ENCODE peak calls at places on chromosome 3, in six cellular contexts. X, N, E, I, G and C are unnamed samples.

GRCh38 chr3:142077155-142077858 is 72.0 kb downstream of the TFDP2 start:
- DNase-seq in X (no peak), N (no peak), E (no peak), I (no peak), G (no peak), C (no peak)

GRCh38 chr3:46671541-46672348 is 21.7 kb downstream of the ALS2CL start:
- DNase-seq in X (peak; percentile 6), N (no peak), E (peak; percentile 12), I (peak; percentile 1), G (peak; percentile 46), C (no peak)

GRCh38 chr3:46845397-46845859 is 17.8 kb downstream of the MYL3 start:
- DNase-seq in X (peak; percentile 57), N (peak; percentile 31), E (peak; percentile 85), I (peak; percentile 87), G (peak; percentile 49), C (no peak)

GRCh38 chr3:124558898-124559649 is 171.2 kb upstream of the UMPS start:
- DNase-seq in X (peak; percentile 91), N (peak; percentile 87), E (peak; percentile 92), I (peak; percentile 95), G (no peak), C (no peak)

GRCh38 chr3:105948108-105948507 is 79.3 kb upstream of the CBLB start:
- DNase-seq in X (no peak), N (no peak), E (no peak), I (no peak), G (no peak), C (no peak)

GRCh38 chr3:181383760-181384159 is 328.0 kb upstream of the SOX2 start:
- DNase-seq in X (no peak), N (no peak), E (no peak), I (no peak), G (no peak), C (no peak)

GRCh38 chr3:189282189-189282588 is 110.4 kb downstream of the TPRG1 start:
- DNase-seq in X (no peak), N (no peak), E (no peak), I (no peak), G (no peak), C (no peak)

GRCh38 chr3:31959951-31960792 is 20.9 kb downstream of the OSBPL10 start:
- DNase-seq in X (no peak), N (peak; percentile 2), E (no peak), I (no peak), G (no peak), C (no peak)

GRCh38 chr3:33798113-33798417 is 365 bp upstream of the PDCD6IP start:
- DNase-seq in X (no peak), N (no peak), E (no peak), I (no peak), G (peak; percentile 46), C (no peak)

GRCh38 chr3:33799202-33799551 is 747 bp downstream of the PDCD6IP start:
- DNase-seq in X (no peak), N (no peak), E (no peak), I (no peak), G (peak; percentile 47), C (no peak)

GRCh38 chr3:33796137-33796536 is 2.3 kb upstream of the PDCD6IP start:
- DNase-seq in X (no peak), N (no peak), E (no peak), I (no peak), G (no peak), C (no peak)

GRCh38 chr3:33803252-33803651 is 4.8 kb downstream of the PDCD6IP start:
- DNase-seq in X (no peak), N (no peak), E (no peak), I (no peak), G (no peak), C (no peak)

GRCh38 chr3:33798418-33799201 is at the start of gene PDCD6IP:
- DNase-seq in X (peak; percentile 93), N (peak; percentile 94), E (peak; percentile 87), I (peak; percentile 96), G (peak; percentile 91), C (peak; percentile 84)
- TF ChIP-seq CTCF in X (no peak), N (no peak), E (peak; percentile 48), I (no peak), G (peak; percentile 12), C (peak; percentile 31)

DNA sequence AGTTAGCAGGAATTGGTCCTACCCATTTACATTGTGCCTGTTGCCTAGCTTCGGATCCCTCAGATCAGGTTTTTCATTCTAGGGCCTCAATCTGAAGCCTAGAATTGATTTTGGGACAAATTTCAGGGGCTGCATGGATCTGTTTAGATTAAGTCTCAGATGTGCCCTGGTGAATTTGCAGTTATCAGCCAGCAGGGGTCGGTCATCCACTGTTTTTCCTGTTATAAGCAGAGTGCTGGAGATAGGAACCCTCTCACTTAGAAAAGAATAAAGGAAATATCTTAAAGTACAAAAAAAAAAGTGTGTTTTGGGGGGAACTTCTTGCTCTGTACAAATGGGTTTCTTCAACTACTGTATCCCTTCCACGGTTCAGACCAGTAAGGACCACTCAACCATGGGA is 212.5 kb downstream of the BCHE start:
- DNase-seq in X (no peak), N (no peak), E (no peak), I (no peak), G (no peak), C (no peak)
- TF ChIP-seq CTCF in X (no peak), N (peak; percentile 12), E (no peak), I (no peak), G (no peak), C (peak; percentile 44)

DNA sequence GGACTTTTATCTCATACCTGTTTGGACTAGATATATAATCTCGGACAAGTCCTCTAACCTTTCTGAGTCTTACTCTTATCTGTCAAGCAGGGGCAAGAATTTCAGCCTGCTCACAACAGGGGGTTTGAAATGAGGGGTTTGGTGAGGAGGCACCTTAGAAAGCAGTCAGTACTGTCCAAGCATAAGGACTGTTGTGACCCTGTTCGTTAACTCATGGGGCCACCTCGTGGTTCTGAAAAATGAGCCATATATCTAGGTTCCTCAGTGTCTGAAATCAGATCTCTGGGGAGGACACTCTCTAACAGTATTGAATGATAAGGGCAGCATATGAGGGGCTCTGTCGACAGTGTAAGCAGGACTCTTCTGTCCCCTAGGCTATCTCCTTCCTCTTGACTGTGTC is 7.2 kb upstream of the TIMP4 start:
- DNase-seq in X (no peak), N (no peak), E (no peak), I (no peak), G (no peak), C (no peak)
- TF ChIP-seq CTCF in X (no peak), N (no peak), E (no peak), I (no peak), G (no peak), C (no peak)

GRCh38 chr3:65024148-65024547 is 336.3 kb upstream of the ADAMTS9 start:
- DNase-seq in X (no peak), N (no peak), E (no peak), I (no peak), G (no peak), C (no peak)
- TF ChIP-seq CTCF in X (no peak), N (no peak), E (no peak), I (no peak), G (no peak), C (peak; percentile 13)

DNA sequence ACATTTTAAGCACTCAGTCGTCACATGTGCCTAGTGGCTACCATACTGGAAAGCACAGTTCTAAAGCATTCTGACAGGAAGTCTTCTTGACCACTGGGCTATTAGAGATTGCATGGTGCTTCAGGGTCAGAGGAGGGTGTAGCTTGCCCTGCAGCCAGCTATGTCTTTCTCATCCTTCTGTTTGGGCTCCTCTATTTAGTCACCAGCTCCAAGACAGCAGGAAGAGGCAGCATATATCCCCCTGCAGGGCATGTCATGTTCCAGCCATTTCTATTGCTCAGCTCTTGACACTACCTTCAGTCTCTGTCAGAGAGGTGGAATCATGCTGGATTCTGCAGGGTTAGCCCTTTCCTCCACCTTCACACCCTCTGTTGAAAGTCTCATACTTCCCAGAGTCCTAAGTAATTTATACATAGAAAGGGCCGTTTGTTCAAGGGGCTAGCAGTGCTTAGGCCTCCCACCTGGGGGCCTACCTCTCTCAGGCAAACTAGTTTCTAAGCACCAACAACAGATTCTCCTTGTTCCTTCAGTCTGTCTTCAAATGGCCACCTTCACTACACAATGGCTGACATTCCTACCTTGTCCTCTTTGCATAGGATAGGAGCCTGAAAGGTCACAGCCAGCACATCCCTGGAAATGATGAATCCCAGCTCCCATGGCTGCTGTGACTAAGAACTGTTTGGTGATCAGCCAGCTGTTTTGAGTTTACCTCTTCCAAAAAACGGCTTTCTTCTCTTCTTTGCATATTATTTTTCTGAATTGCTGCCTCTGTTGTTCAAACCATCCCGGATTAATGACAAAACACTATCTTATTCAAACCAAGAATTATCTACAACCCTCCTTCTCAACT is 115.7 kb upstream of the BFSP2 start:
- DNase-seq in X (peak; percentile 74), N (no peak), E (no peak), I (no peak), G (no peak), C (no peak)
- TF ChIP-seq CTCF in X (no peak), N (no peak), E (no peak), I (no peak), G (no peak), C (no peak)

DNA sequence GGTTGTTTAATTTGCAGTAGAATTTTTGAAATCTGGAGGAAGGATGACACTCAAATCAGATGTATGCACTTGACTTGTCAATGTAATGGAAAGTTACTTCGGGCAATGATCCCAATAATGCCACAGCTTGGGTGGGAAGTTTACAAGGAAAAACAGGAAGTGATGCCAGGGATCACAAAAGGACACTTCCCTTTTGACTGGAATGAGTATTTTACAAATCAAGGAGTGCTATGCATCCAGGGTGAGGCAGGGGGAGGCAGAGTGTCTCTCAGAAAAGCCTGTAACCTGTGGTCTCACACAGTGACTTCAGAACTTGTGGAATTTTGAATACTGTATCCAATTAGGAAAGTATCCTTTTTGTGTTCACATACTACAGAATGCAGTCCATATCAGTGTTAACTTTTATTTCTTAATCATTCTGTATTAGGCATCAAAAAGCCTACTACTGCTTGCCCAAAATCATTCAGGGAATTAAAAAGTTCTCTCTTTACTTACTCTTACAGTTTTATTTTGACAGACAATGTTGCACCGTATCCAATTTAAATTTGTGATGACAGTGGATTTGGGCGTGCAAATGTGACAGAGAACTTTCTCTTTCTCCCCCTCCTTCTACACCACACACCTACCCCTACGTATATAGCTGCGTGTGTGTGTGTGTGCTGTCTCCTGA is 445.1 kb downstream of the MECOM start:
- DNase-seq in X (peak; percentile 9), N (peak; percentile 57), E (peak; percentile 32), I (peak; percentile 20), G (no peak), C (peak; percentile 15)
- TF ChIP-seq CTCF in X (peak; percentile 40), N (peak; percentile 48), E (peak; percentile 39), I (peak; percentile 55), G (no peak), C (peak; percentile 70)

DNA sequence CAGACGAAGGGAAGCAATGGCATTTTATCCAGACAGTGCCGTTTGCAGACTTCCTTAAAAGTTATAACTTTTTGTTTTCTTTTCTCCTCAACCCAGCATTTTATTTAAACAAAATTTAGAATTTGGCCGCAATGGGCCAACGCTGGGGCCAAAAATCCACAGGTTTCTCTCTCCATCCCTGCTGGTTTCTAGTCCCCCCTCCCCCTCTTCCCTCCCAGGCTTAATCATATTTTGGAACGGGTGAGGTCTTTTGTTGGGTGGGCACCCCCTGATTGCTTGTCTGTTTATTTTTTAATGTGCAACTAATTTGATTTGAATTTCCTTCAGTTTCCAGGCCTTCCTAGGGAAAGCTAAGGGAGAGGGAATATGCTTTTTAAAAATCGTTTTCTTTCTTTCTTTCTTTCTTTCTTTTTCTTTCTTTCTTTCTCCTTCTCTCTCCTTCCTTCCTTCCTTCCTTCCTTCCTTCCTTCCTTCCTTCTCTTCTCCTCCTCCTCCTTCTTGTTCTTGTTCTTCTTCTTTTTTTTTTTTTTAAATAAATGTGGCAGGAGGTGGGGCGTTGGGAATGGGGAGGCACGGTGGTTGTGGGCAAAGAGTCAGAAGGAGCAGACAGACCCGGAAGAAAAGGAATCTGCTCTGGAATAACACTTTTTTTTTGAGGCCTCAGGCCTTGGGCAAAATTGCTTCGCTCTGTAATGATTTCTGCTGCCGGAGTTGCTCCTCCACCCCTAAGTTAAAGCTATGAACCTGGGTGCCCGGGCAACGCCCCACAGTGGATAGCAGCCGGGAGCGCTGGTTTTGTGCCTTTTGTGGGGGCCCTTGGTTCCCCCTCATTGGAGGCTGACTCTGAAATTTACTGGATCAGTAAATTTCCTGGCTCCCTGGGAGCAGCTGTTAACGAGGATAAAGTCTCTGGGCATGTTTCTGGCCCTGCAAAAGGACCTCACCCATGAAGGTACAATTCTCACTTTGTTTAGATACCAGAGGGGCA is 1.9 kb downstream of the FNDC3B start:
- DNase-seq in X (peak; percentile 42), N (peak; percentile 68), E (peak; percentile 36), I (peak; percentile 80), G (no peak), C (no peak)
- TF ChIP-seq CTCF in X (no peak), N (no peak), E (no peak), I (no peak), G (peak; percentile 0), C (no peak)